ENCODE peak calls at places on chromosomes 16 and 17, in six cellular contexts. One of them, this sample, is unnamed.
A peak's percentile ranks its signal among the peaks of the same experiment; 100 is the strongest.

GRCh38 chr16:3597226-3597625 is 14.2 kb downstream of the SLX4 start:
- DNase-seq in K562: no peak
- DNase-seq in GM12878: no peak
- DNase-seq in H1: no peak
- DNase-seq in HepG2: no peak
- DNase-seq in WTC11: no peak
- DNase-seq in this sample: no peak

GRCh38 chr17:40727447-40728231 is 24.1 kb upstream of the KRT24 start:
- DNase-seq in K562: no peak
- DNase-seq in H1: no peak
- DNase-seq in WTC11: no peak
- DNase-seq in HepG2: no peak
- DNase-seq in GM12878: peak; percentile 41
- DNase-seq in this sample: no peak

GRCh38 chr17:82843904-82844640 is 4.2 kb upstream of the ZNF750 start:
- DNase-seq in HepG2: no peak
- DNase-seq in WTC11: no peak
- DNase-seq in GM12878: no peak
- DNase-seq in H1: no peak
- DNase-seq in K562: no peak
- DNase-seq in this sample: no peak

GRCh38 chr17:40322417-40323315 is 13.7 kb downstream of the RARA start:
- DNase-seq in WTC11: no peak
- DNase-seq in GM12878: peak; percentile 88
- DNase-seq in K562: peak; percentile 80
- DNase-seq in HepG2: peak; percentile 55
- DNase-seq in H1: no peak
- DNase-seq in this sample: peak; percentile 66

GRCh38 chr17:76685846-76686245 is 24.9 kb downstream of the MXRA7 start:
- DNase-seq in HepG2: no peak
- DNase-seq in K562: no peak
- DNase-seq in H1: no peak
- DNase-seq in WTC11: no peak
- DNase-seq in GM12878: no peak
- DNase-seq in this sample: no peak

GRCh38 chr17:29582254-29582765 is 7.1 kb downstream of the GIT1 start:
- DNase-seq in WTC11: no peak
- DNase-seq in H1: no peak
- DNase-seq in HepG2: no peak
- DNase-seq in K562: no peak
- DNase-seq in GM12878: no peak
- DNase-seq in this sample: no peak

GRCh38 chr16:84478172-84478948 is 26.1 kb downstream of the MEAK7 start:
- DNase-seq in GM12878: no peak
- DNase-seq in WTC11: no peak
- DNase-seq in K562: no peak
- DNase-seq in H1: no peak
- DNase-seq in HepG2: no peak
- DNase-seq in this sample: no peak

GRCh38 chr17:40859536-40859935 is 7.5 kb downstream of the KRT12 start:
- DNase-seq in K562: no peak
- DNase-seq in HepG2: no peak
- DNase-seq in H1: no peak
- DNase-seq in WTC11: no peak
- DNase-seq in GM12878: no peak
- DNase-seq in this sample: no peak

GRCh38 chr16:87978127-87978526 is 26.9 kb downstream of the BANP start:
- DNase-seq in GM12878: no peak
- DNase-seq in HepG2: no peak
- DNase-seq in WTC11: no peak
- DNase-seq in K562: no peak
- DNase-seq in H1: no peak
- DNase-seq in this sample: no peak

GRCh38 chr16:20023190-20023589 is 50.5 kb downstream of the GPR139 start:
- DNase-seq in GM12878: no peak
- DNase-seq in WTC11: no peak
- DNase-seq in HepG2: peak; percentile 32
- DNase-seq in H1: no peak
- DNase-seq in K562: no peak
- DNase-seq in this sample: peak; percentile 70

GRCh38 chr16:26273607-26274006 is 581.8 kb downstream of the HS3ST4 start:
- DNase-seq in WTC11: no peak
- DNase-seq in H1: no peak
- DNase-seq in GM12878: no peak
- DNase-seq in HepG2: no peak
- DNase-seq in K562: no peak
- DNase-seq in this sample: no peak

GRCh38 chr17:16428098-16428882 is 12.9 kb downstream of the TRPV2 start:
- DNase-seq in K562: peak; percentile 69
- DNase-seq in H1: no peak
- DNase-seq in HepG2: peak; percentile 64
- DNase-seq in WTC11: peak; percentile 74
- DNase-seq in GM12878: no peak
- DNase-seq in this sample: peak; percentile 83

GRCh38 chr17:73126716-73127473 is 34.4 kb upstream of the SLC39A11 start:
- DNase-seq in WTC11: no peak
- DNase-seq in H1: no peak
- DNase-seq in GM12878: no peak
- DNase-seq in HepG2: no peak
- DNase-seq in K562: no peak
- DNase-seq in this sample: no peak

GRCh38 chr16:67538666-67539101 is 10.1 kb downstream of the RIPOR1 start:
- DNase-seq in H1: no peak
- DNase-seq in WTC11: peak; percentile 29
- DNase-seq in GM12878: no peak
- DNase-seq in HepG2: no peak
- DNase-seq in K562: no peak
- DNase-seq in this sample: peak; percentile 42

GRCh38 chr16:86951831-86952598 is 365.2 kb downstream of the C16orf95 start:
- DNase-seq in K562: no peak
- DNase-seq in GM12878: no peak
- DNase-seq in WTC11: no peak
- DNase-seq in HepG2: no peak
- DNase-seq in H1: no peak
- DNase-seq in this sample: no peak

GRCh38 chr17:46044286-46044928 is 45.4 kb downstream of the STH start:
- DNase-seq in HepG2: peak; percentile 83
- DNase-seq in GM12878: no peak
- DNase-seq in H1: peak; percentile 38
- DNase-seq in WTC11: peak; percentile 56
- DNase-seq in K562: peak; percentile 62
- DNase-seq in this sample: peak; percentile 96

GRCh38 chr17:17050346-17051345 is 8.4 kb downstream of the MPRIP start:
- DNase-seq in GM12878: no peak
- DNase-seq in K562: no peak
- DNase-seq in WTC11: peak; percentile 6
- DNase-seq in H1: no peak
- DNase-seq in HepG2: no peak
- DNase-seq in this sample: no peak

DNA sequence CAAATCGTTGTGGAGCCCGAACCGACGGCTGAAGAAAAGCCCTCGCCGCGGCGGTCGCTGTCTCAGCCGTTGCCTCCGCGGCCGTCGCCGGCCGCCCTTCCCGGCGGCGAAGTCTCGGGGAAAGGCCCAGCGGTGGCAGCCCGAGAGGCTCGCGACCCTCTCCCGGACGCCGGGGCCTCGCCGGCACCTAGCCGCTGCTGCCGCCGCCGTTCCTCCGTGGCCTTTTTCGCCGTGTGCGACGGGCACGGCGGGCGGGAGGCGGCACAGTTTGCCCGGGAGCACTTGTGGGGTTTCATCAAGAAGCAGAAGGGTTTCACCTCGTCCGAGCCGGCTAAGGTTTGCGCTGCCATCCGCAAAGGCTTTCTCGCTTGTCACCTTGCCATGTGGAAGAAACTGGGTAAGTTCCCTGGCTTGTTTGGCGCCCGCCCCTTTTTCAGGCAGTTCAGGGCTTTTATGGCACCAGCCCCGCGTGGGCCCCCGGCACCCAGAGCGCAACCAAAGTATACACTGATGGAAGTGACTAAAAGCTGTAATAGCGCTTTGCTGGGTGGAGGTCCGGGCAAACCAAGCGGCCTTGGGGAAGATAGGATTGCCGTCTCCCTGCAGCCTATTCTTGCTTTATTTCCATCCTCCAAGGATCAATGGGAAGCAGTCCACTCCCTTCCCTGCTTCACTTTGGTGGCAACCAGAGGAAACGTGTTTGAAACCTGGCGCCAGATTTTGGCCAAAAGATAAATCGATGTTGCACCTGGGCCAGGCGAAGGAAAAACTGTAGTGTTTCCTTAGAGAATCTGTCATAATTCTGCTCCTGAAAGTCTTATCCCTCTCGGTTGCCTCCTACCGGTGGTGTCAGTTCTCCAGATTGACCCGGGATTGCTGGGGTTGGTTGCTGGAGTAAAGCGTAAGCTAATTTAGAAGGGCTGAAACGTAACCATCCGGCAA is 768 bp downstream of the PPM1D start:
- DNase-seq in GM12878: peak; percentile 25
- DNase-seq in H1: no peak
- DNase-seq in HepG2: peak; percentile 85
- DNase-seq in K562: peak; percentile 78
- DNase-seq in WTC11: peak; percentile 76
- DNase-seq in this sample: peak; percentile 90
- TF ChIP-seq CREB1 in GM12878: no peak
- TF ChIP-seq CREB1 in H1: no peak
- TF ChIP-seq CREB1 in HepG2: no peak
- TF ChIP-seq CREB1 in K562: no peak
- TF ChIP-seq CREB1 in WTC11: no peak
- TF ChIP-seq CREB1 in this sample: no peak

GRCh38 chr16:1044515-1045362 is 27.8 kb upstream of the SSTR5 start:
- DNase-seq in HepG2: no peak
- DNase-seq in GM12878: no peak
- DNase-seq in K562: peak; percentile 44
- DNase-seq in WTC11: no peak
- DNase-seq in H1: no peak
- DNase-seq in this sample: no peak

GRCh38 chr16:1047123-1047522 is 25.4 kb upstream of the SSTR5 start:
- DNase-seq in HepG2: no peak
- DNase-seq in WTC11: no peak
- DNase-seq in K562: no peak
- DNase-seq in GM12878: no peak
- DNase-seq in H1: no peak
- DNase-seq in this sample: no peak

GRCh38 chr16:1045363-1046270 is 26.9 kb upstream of the SSTR5 start:
- DNase-seq in GM12878: no peak
- DNase-seq in HepG2: no peak
- DNase-seq in H1: no peak
- DNase-seq in K562: no peak
- DNase-seq in WTC11: no peak
- DNase-seq in this sample: no peak

GRCh38 chr16:1047801-1048200 is 24.7 kb upstream of the SSTR5 start:
- DNase-seq in GM12878: no peak
- DNase-seq in WTC11: no peak
- DNase-seq in K562: no peak
- DNase-seq in HepG2: no peak
- DNase-seq in H1: no peak
- DNase-seq in this sample: no peak

DNA sequence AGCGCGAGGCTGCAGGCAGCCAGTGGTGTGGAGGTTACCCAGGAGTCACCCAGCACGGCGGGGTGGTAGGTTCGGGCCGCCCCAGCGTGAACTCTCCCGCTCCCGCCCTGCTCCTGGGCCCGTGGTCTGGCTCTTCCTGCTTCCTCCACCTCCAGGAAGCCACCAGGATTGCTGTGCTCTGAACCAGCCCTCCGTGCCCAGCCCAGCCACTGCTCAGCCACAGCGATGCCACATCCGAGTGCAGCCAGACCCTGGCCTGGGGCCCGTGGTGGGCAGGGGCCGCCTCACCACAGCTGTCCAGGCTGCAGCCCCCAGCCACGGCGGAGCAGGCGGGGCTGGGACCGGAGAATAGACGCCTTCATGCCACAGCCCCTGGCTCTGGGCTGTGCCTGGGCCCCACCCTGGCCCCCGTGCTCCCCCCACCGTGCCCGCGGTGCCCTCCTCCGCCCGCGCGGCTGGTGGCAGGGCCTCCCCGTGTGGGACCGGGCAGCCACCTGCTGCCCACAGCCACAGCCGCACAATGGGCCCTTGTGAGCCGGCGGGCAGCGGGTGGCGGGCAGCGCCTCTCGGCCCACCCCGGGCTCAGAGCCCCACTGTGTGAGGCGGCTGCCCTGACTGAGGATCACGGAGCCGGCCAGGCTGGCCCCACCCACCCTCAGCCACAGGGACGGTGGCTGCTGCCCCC is 26.1 kb upstream of the SSTR5 start:
- DNase-seq in WTC11: no peak
- DNase-seq in GM12878: no peak
- DNase-seq in H1: no peak
- DNase-seq in K562: no peak
- DNase-seq in HepG2: no peak
- DNase-seq in this sample: no peak
- TF ChIP-seq CREB1 in WTC11: no peak
- TF ChIP-seq CREB1 in GM12878: no peak
- TF ChIP-seq CREB1 in H1: no peak
- TF ChIP-seq CREB1 in K562: no peak
- TF ChIP-seq CREB1 in HepG2: no peak
- TF ChIP-seq CREB1 in this sample: no peak

DNA sequence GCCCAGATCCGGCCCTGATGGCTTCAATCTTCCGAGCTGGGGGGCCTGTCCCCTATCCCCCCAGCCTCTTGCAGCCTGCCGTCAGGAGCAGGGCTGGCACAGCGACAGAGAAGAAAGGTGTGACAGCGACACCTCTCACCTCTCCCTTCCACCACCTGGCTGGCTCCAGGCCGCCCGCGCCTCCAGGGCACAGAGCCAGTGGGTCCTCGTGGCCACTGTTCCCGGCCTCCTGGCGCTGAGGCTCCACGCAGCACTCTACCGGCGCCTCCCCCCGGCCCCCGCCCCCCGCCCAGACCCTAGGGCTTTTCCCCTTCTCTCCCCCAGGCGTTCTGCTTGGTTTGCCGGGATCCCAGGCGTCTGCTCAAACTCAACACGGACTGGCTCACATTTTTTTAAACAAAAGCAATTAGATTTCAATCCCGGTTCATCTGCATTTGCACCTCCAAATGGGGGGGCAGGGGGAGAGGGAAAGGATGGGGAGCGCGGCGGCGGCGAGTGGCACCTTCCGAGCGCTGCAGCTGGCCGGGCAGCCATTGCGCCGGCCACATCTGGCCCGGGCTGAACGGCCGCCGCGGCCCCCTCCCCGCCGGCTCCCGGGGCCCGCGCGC is 12.8 kb upstream of the CBX8 start:
- DNase-seq in WTC11: no peak
- DNase-seq in GM12878: no peak
- DNase-seq in H1: no peak
- DNase-seq in K562: no peak
- DNase-seq in HepG2: no peak
- DNase-seq in this sample: peak; percentile 55
- TF ChIP-seq CREB1 in WTC11: no peak
- TF ChIP-seq CREB1 in GM12878: no peak
- TF ChIP-seq CREB1 in H1: no peak
- TF ChIP-seq CREB1 in K562: no peak
- TF ChIP-seq CREB1 in HepG2: no peak
- TF ChIP-seq CREB1 in this sample: no peak

DNA sequence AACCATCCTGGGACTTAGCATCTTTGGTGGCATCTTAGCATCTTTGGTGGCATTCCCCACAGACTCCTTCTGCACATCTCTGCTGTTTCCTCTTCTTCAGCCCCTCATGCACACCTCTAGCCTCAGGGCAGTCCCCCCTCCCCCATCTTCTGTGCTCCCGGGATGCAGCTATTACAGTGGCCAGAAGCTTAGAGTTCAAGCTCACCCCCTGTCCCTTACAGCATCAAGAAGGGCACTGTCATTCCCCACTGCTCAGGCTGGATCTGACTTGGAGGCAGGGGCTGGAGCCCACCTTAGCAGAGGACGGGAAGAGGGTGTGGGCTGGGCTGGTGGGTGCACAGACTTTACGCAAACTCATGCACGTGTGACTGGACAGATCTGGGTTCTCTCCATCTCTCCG is 650 bp downstream of the EPN3 start:
- DNase-seq in WTC11: no peak
- DNase-seq in GM12878: no peak
- DNase-seq in HepG2: no peak
- DNase-seq in K562: no peak
- DNase-seq in H1: no peak
- DNase-seq in this sample: peak; percentile 49
- TF ChIP-seq CREB1 in WTC11: no peak
- TF ChIP-seq CREB1 in GM12878: no peak
- TF ChIP-seq CREB1 in HepG2: no peak
- TF ChIP-seq CREB1 in K562: no peak
- TF ChIP-seq CREB1 in H1: no peak
- TF ChIP-seq CREB1 in this sample: no peak